ENCODE peak calls at places on chromosomes 4 and X, in five cellular contexts. K is adrenal gland, C is heart left ventricle, E is spleen, W is testis. U is an unnamed sample. For H3K27me3, the result is how much of the 10 kb centered on the place peaks cover.

GRCh38 chr4:147516133-147516532 is 35.2 kb downstream of the EDNRA start:
- DNase-seq in E (no peak), C (no peak), K (no peak), W (no peak), U (no peak)

GRCh38 chrX:13750204-13750603 is 15.7 kb downstream of the OFD1 start:
- DNase-seq in E (no peak), K (no peak), W (no peak), C (no peak), U (peak)

GRCh38 chrX:71615056-71615455 is 3.3 kb downstream of the CXCR3 start:
- DNase-seq in C (no peak), W (no peak), E (no peak), K (no peak), U (no peak)

GRCh38 chr4:152106781-152107321 is 346.0 kb upstream of the GATB start:
- DNase-seq in E (no peak), C (no peak), W (peak), K (peak), U (no peak)

GRCh38 chrX:18931972-18932371 is 51.9 kb downstream of the PHKA2 start:
- DNase-seq in C (no peak), K (no peak), E (no peak), W (no peak), U (no peak)

GRCh38 chr4:12852338-12853307 is 631.5 kb downstream of the RAB28 start:
- DNase-seq in C (no peak), E (no peak), W (no peak), K (no peak), U (peak)

GRCh38 chr4:87258677-87259076 is 38.3 kb upstream of the KLHL8 start:
- DNase-seq in W (no peak), K (no peak), C (no peak), E (no peak), U (no peak)

GRCh38 chr4:88027611-88028608 is 20.5 kb downstream of the PKD2 start:
- DNase-seq in E (no peak), W (no peak), C (no peak), K (no peak), U (no peak)

GRCh38 chr4:91622925-91623600 is 680.7 kb upstream of the GRID2 start:
- DNase-seq in C (no peak), K (no peak), W (no peak), E (peak), U (no peak)

GRCh38 chr4:125519376-125520171 is 204.8 kb downstream of the FAT4 start:
- DNase-seq in E (no peak), K (no peak), W (no peak), C (no peak), U (no peak)

GRCh38 chr4:38872620-38873019 is 5.0 kb downstream of the FAM114A1 start:
- DNase-seq in W (no peak), C (no peak), K (no peak), E (no peak), U (no peak)

GRCh38 chr4:120096508-120097297 is 30.1 kb upstream of the MAD2L1 start:
- DNase-seq in C (no peak), K (no peak), E (no peak), W (no peak), U (no peak)

GRCh38 chrX:16855363-16856075 is 14.6 kb downstream of the RBBP7 start:
- DNase-seq in K (no peak), E (no peak), W (no peak), C (no peak), U (peak)

GRCh38 chr4:111959202-111959601 is 186.1 kb upstream of the FAM241A start:
- DNase-seq in K (no peak), C (no peak), W (no peak), E (no peak), U (no peak)

GRCh38 chr4:152999376-153000067 is 63.4 kb downstream of the FHDC1 start:
- DNase-seq in W (no peak), C (no peak), K (no peak), E (no peak), U (no peak)

GRCh38 chr4:10783351-10783750 is 98.8 kb upstream of the CLNK start:
- DNase-seq in K (peak), E (no peak), C (no peak), W (peak), U (no peak)

GRCh38 chr4:113973349-113973748 is 6.1 kb downstream of the ARSJ start:
- DNase-seq in E (no peak), W (no peak), K (no peak), C (no peak), U (no peak)

GRCh38 chr4:122577808-122578781 is 42.8 kb downstream of the IL21 start:
- DNase-seq in W (peak), K (peak), E (no peak), C (no peak), U (peak)

GRCh38 chr4:53432528-53433424 is 55.3 kb downstream of the FIP1L1 start:
- DNase-seq in K (no peak), C (no peak), E (no peak), W (no peak), U (no peak)

GRCh38 chr4:165592386-165592785 is 213.6 kb downstream of the CPE start:
- DNase-seq in W (no peak), K (no peak), E (no peak), C (no peak), U (no peak)

GRCh38 chrX:135382260-135382659 is 39.5 kb upstream of the SMIM10L2A start:
- DNase-seq in C (no peak), K (no peak), E (no peak), W (no peak), U (no peak)

GRCh38 chr4:148065069-148065468 is 333.2 kb downstream of the ARHGAP10 start:
- DNase-seq in C (no peak), E (no peak), W (no peak), K (no peak), U (no peak)

GRCh38 chr4:83387922-83388676 is 53.5 kb upstream of the HPSE start:
- DNase-seq in K (peak), C (no peak), W (no peak), E (no peak), U (no peak)

GRCh38 chrX:44891642-44892041 is 18.7 kb downstream of the KDM6A start:
- DNase-seq in K (no peak), E (no peak), W (no peak), C (no peak), U (no peak)

GRCh38 chrX:100358766-100359165 is 51.3 kb downstream of the PCDH19 start:
- DNase-seq in C (no peak), K (no peak), W (no peak), E (no peak), U (no peak)

GRCh38 chr4:113436360-113436759 is 325.2 kb downstream of the CAMK2D start:
- DNase-seq in C (no peak), W (peak), E (no peak), K (no peak), U (no peak)

DNA sequence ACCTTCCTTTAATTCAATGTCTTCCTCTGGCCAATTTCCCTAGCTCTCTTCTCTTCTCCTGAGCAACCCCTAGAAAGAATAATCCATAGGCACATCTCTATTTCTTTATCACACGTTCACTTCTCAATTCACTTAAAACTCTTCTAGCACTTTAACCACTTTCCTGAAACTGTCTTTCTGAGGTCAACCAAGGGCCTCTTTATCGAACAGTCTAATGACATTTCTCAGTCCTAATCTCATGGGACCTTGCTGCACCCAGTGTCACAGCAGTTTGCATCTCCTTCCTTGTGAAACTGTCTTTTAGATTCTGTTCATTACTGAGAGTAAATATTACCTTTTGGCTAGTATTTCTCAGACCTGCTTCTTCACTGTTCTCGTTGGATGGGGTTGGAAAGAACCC is 285.3 kb upstream of the RASGEF1B start:
- DNase-seq in W (no peak), E (no peak), C (no peak), K (no peak), U (no peak)
- H3K27me3 ChIP-seq in W (under half), E (under half), C (under half), K (under half), U (under half)

DNA sequence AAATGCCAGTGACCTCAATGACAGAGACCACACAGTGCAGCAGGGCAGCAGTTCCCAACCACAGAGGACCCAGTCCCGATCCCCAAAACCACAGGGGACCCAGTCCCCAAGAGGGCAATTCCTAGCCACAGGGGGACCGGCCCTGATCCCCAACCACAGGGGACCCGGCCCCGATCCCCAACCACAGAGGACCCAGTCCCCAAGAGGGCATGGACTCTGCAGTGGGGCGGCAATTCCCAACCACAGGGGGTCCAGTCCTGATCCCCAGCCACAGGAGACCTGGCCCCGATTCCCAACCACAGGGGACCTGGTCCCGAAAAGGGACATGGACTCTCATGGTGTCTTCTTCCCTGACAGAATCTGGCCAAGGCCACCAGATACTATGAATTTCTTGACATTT is 136.3 kb downstream of the AFAP1 start:
- DNase-seq in E (peak), W (no peak), K (no peak), C (no peak), U (no peak)
- TF ChIP-seq POLR2A in E (no peak), W (no peak), K (no peak), C (no peak), U (no peak)

GRCh38 chr4:105348719-105349118 is 125.1 kb downstream of the PPA2 start:
- DNase-seq in C (no peak), K (no peak), E (no peak), W (no peak), U (no peak)

GRCh38 chr4:105345358-105345757 is 128.5 kb downstream of the PPA2 start:
- DNase-seq in C (no peak), K (no peak), E (no peak), W (no peak), U (no peak)

GRCh38 chr4:105343523-105343931 is 130.3 kb downstream of the PPA2 start:
- DNase-seq in E (no peak), C (no peak), K (no peak), W (no peak), U (no peak)

GRCh38 chr4:105345838-105346237 is 128.0 kb downstream of the PPA2 start:
- DNase-seq in C (no peak), E (no peak), K (no peak), W (no peak), U (no peak)

GRCh38 chr4:105346869-105347268 is 127.0 kb downstream of the PPA2 start:
- DNase-seq in C (no peak), W (no peak), E (no peak), K (no peak), U (no peak)
- H3K27me3 ChIP-seq in C (under half), W (under half), E (under half), K (under half), U (under half)

GRCh38 chr4:138053601-138054322 is 188.4 kb downstream of the SLC7A11 start:
- DNase-seq in C (no peak), W (no peak), K (peak), E (no peak), U (no peak)
- TF ChIP-seq POLR2A in C (no peak), W (no peak), K (no peak), E (no peak), U (no peak)

GRCh38 chrX:133983974-133984578 is 1.3 kb downstream of the GPC3 start:
- DNase-seq in C (no peak), W (no peak), E (peak), K (no peak), U (no peak)

GRCh38 chrX:133985164-133986007 is at the start of gene GPC3:
- DNase-seq in W (peak), C (peak), E (peak), K (no peak), U (peak)

GRCh38 chrX:133984857-133985163 is 584 bp downstream of the GPC3 start:
- DNase-seq in W (no peak), K (no peak), E (peak), C (no peak), U (no peak)

GRCh38 chrX:133981908-133982307 is 3.5 kb downstream of the GPC3 start:
- DNase-seq in W (no peak), E (no peak), C (no peak), K (no peak), U (no peak)

GRCh38 chrX:133983243-133983973 is 2.0 kb downstream of the GPC3 start:
- DNase-seq in E (no peak), W (no peak), K (no peak), C (no peak), U (no peak)
- H3K27me3 ChIP-seq in E (under half), W (under half), K (under half), C (under half), U (under half)

GRCh38 chrX:103212749-103213457 is 2.0 kb upstream of the BEX4 start:
- DNase-seq in K (no peak), C (no peak), E (no peak), W (no peak), U (no peak)

GRCh38 chrX:103211012-103211715 is 3.7 kb upstream of the BEX4 start:
- DNase-seq in C (no peak), K (peak), E (no peak), W (peak), U (peak)

GRCh38 chrX:103210056-103210455 is 4.9 kb upstream of the BEX4 start:
- DNase-seq in C (no peak), W (no peak), K (no peak), E (no peak), U (no peak)

GRCh38 chrX:103215768-103216085 is 819 bp downstream of the BEX4 start:
- DNase-seq in E (no peak), W (peak), K (no peak), C (no peak), U (peak)

GRCh38 chrX:103215037-103215767 is at the start of gene BEX4:
- DNase-seq in E (peak), W (peak), K (peak), C (peak), U (peak)
- TF ChIP-seq POLR2A in E (no peak), W (peak), K (peak), C (peak), U (peak)

DNA sequence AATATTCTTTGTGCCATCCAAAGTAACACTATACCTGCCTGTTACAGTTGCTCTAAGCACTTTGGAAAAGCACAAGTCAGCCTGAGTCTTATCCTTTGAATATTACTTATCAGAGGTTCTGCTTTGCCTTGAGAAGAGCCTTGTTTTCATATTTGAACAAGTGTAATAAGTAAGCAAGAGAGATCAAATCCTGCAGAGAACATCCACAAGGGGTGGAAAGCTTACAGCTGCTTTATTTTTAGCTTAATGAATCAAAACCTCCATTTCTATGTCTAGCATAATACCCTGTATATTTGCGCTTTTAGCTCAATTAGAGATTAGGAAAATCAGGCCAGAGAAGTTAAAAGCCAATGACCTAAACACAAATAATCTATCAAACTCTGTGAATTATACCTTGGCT is 139.8 kb downstream of the CDS1 start:
- DNase-seq in C (no peak), W (no peak), K (no peak), E (no peak), U (no peak)
- H3K27me3 ChIP-seq in C (under half), W (under half), K (under half), E (under half), U (under half)

GRCh38 chrX:148522006-148522405 is 21.6 kb downstream of the AFF2 start:
- DNase-seq in W (no peak), C (no peak), E (no peak), K (no peak), U (no peak)
- TF ChIP-seq POLR2A in W (no peak), C (no peak), E (no peak), K (no peak), U (no peak)

U was measured in thyroid gland.